ENCODE peak calls at places on chromosome 7, in four cellular contexts. A is GM23338, G is epithelial cell of esophagus, X is fibroblast of pulmonary artery. E is an unnamed sample.

GRCh38 chr7:27576360-27576944 is 86.2 kb downstream of the HIBADH start:
- DNase-seq in A (peak; percentile 71), G (peak; percentile 57), X (peak; percentile 67), E (no peak)

GRCh38 chr7:141251180-141251579 is 177.3 kb downstream of the TMEM178B start:
- DNase-seq in A (no peak), G (no peak), X (no peak), E (no peak)

GRCh38 chr7:70571403-70571911 is 560.5 kb upstream of the GALNT17 start:
- DNase-seq in A (no peak), G (peak; percentile 83), X (no peak), E (no peak)

GRCh38 chr7:977326-978048 is 2.1 kb upstream of the COX19 start:
- DNase-seq in A (no peak), G (peak; percentile 21), X (no peak), E (no peak)

GRCh38 chr7:44853391-44853790 is 5.5 kb upstream of the H2AZ2 start:
- DNase-seq in A (no peak), G (peak; percentile 91), X (no peak), E (no peak)

GRCh38 chr7:72109566-72109965 is 302.6 kb downstream of the CALN1 start:
- DNase-seq in A (no peak), G (no peak), X (no peak), E (no peak)

GRCh38 chr7:4073052-4073451 is 609.0 kb upstream of the FOXK1 start:
- DNase-seq in A (no peak), G (no peak), X (no peak), E (no peak)

GRCh38 chr7:70752794-70753241 is 379.1 kb upstream of the GALNT17 start:
- DNase-seq in A (no peak), G (no peak), X (peak; percentile 11), E (no peak)

GRCh38 chr7:101496017-101496416 is 133.1 kb downstream of the MYL10 start:
- DNase-seq in A (no peak), G (no peak), X (no peak), E (no peak)

GRCh38 chr7:107994366-107994765 is 8.6 kb downstream of the LAMB1 start:
- DNase-seq in A (no peak), G (no peak), X (no peak), E (no peak)

GRCh38 chr7:91527460-91527859 is 263.2 kb downstream of the FZD1 start:
- DNase-seq in A (no peak), G (peak; percentile 52), X (no peak), E (peak; percentile 6)

GRCh38 chr7:81075150-81075549 is 156.3 kb upstream of the SEMA3C start:
- DNase-seq in A (no peak), G (peak; percentile 97), X (no peak), E (no peak)

GRCh38 chr7:139860090-139860773 is 31.2 kb downstream of the TBXAS1 start:
- DNase-seq in A (no peak), G (no peak), X (no peak), E (no peak)

GRCh38 chr7:84538268-84538667 is 343.7 kb upstream of the SEMA3A start:
- DNase-seq in A (no peak), G (no peak), X (no peak), E (no peak)

GRCh38 chr7:141533149-141533949 is 17.9 kb upstream of the AGK start:
- DNase-seq in A (peak; percentile 96), G (peak; percentile 79), X (peak; percentile 85), E (peak; percentile 89)

GRCh38 chr7:72334066-72334465 is 78.1 kb downstream of the CALN1 start:
- DNase-seq in A (peak; percentile 64), G (no peak), X (no peak), E (peak; percentile 19)

GRCh38 chr7:93164766-93165165 is 16.6 kb upstream of the SAMD9L start:
- DNase-seq in A (no peak), G (no peak), X (no peak), E (no peak)

GRCh38 chr7:90459888-90460287 is 9.6 kb upstream of the PTTG1IP2 start:
- DNase-seq in A (peak; percentile 43), G (peak; percentile 8), X (peak; percentile 16), E (no peak)

GRCh38 chr7:127813991-127814556 is 162.1 kb downstream of the SND1 start:
- DNase-seq in A (no peak), G (no peak), X (no peak), E (no peak)

GRCh38 chr7:25119102-25119501 is 6.0 kb downstream of the CYCS start:
- DNase-seq in A (no peak), G (no peak), X (no peak), E (no peak)

GRCh38 chr7:80135306-80136104 is 874 bp downstream of the GNAI1 start:
- DNase-seq in A (peak; percentile 38), G (no peak), X (peak; percentile 29), E (peak; percentile 44)

GRCh38 chr7:38728145-38728544 is 97.0 kb upstream of the AMPH start:
- DNase-seq in A (no peak), G (peak; percentile 11), X (no peak), E (peak; percentile 3)

GRCh38 chr7:5532520-5533335 is 109.1 kb upstream of the TNRC18 start:
- DNase-seq in A (peak; percentile 50), G (no peak), X (no peak), E (peak; percentile 82)

GRCh38 chr7:109376576-109376975 is 806.9 kb downstream of the DNAJB9 start:
- DNase-seq in A (no peak), G (peak; percentile 32), X (peak; percentile 1), E (no peak)

GRCh38 chr7:81871606-81872265 is 101.9 kb upstream of the HGF start:
- DNase-seq in A (no peak), G (no peak), X (peak; percentile 36), E (no peak)

GRCh38 chr7:96093435-96093834 is 228.5 kb downstream of the SLC25A13 start:
- DNase-seq in A (no peak), G (peak; percentile 74), X (peak; percentile 71), E (no peak)

GRCh38 chr7:8190121-8190895 is 71.7 kb downstream of the ICA1 start:
- DNase-seq in A (peak; percentile 82), G (peak; percentile 66), X (peak; percentile 59), E (no peak)

GRCh38 chr7:157789094-157789493 is 452.3 kb downstream of the DNAJB6 start:
- DNase-seq in A (no peak), G (no peak), X (no peak), E (no peak)

GRCh38 chr7:149773446-149774236 is at the start of gene ZNF467:
- DNase-seq in A (peak; percentile 43), G (no peak), X (peak; percentile 80), E (no peak)

E was measured in ELF-1.